ENCODE peak calls at places on chromosomes 7 and 10, in five cellular contexts. E, B, P, G and V are unnamed samples. For H3K36me3, the result is how much of the 10 kb centered on the place peaks cover.

GRCh38 chr7:18445916-18446520 is 49.5 kb upstream of the HDAC9 start:
- DNase-seq in E (no peak), B (no peak), P (no peak), G (no peak), V (no peak)

GRCh38 chr10:71516890-71517289 is 120.2 kb downstream of the CDH23 start:
- DNase-seq in E (no peak), B (no peak), P (no peak), G (no peak), V (no peak)

GRCh38 chr10:49112098-49112497 is 3.2 kb downstream of the VSTM4 start:
- DNase-seq in E (no peak), B (no peak), P (no peak), G (no peak), V (no peak)

GRCh38 chr7:136183981-136184380 is 206.8 kb upstream of the MTPN start:
- DNase-seq in E (no peak), B (peak), P (no peak), G (no peak), V (no peak)

GRCh38 chr10:78596556-78596955 is 472.2 kb upstream of the ZMIZ1 start:
- DNase-seq in E (no peak), B (no peak), P (no peak), G (no peak), V (no peak)

GRCh38 chr7:514651-515598 is 4.7 kb downstream of the PDGFA start:
- DNase-seq in E (no peak), B (no peak), P (no peak), G (no peak), V (no peak)

GRCh38 chr10:49611815-49612512 is 1.9 kb downstream of the SLC18A3 start:
- DNase-seq in E (no peak), B (no peak), P (no peak), G (peak), V (peak)

GRCh38 chr7:149772236-149772820 is 1.1 kb downstream of the ZNF467 start:
- DNase-seq in E (no peak), B (no peak), P (no peak), G (no peak), V (no peak)

GRCh38 chr7:13963925-13964324 is 25.5 kb downstream of the ETV1 start:
- DNase-seq in E (no peak), B (peak), P (no peak), G (no peak), V (no peak)

GRCh38 chr10:30160431-30160982 is 101.1 kb upstream of the JCAD start:
- DNase-seq in E (no peak), B (no peak), P (no peak), G (no peak), V (no peak)

GRCh38 chr10:86944907-86945306 is 12.5 kb downstream of the MMRN2 start:
- DNase-seq in E (no peak), B (no peak), P (no peak), G (no peak), V (no peak)

GRCh38 chr10:35639651-35640311 is 2.3 kb downstream of the FZD8 start:
- DNase-seq in E (no peak), B (no peak), P (no peak), G (peak), V (peak)

GRCh38 chr7:99203092-99203491 is 4.8 kb downstream of the KPNA7 start:
- DNase-seq in E (no peak), B (no peak), P (no peak), G (no peak), V (no peak)

GRCh38 chr7:29639386-29639785 is 75.8 kb downstream of the PRR15 start:
- DNase-seq in E (no peak), B (no peak), P (no peak), G (no peak), V (no peak)

GRCh38 chr10:113454341-113455061 is 98.4 kb upstream of the HABP2 start:
- DNase-seq in E (no peak), B (peak), P (no peak), G (peak), V (peak)

GRCh38 chr10:844552-844951 is 87.0 kb downstream of the LARP4B start:
- DNase-seq in E (peak), B (no peak), P (no peak), G (no peak), V (no peak)

GRCh38 chr7:106444068-106444655 is 159.4 kb upstream of the NAMPT start:
- DNase-seq in E (no peak), B (no peak), P (no peak), G (no peak), V (no peak)

GRCh38 chr7:35285799-35286198 is 31.9 kb upstream of the TBX20 start:
- DNase-seq in E (no peak), B (no peak), P (no peak), G (no peak), V (no peak)

GRCh38 chr10:110778221-110778620 is 93.5 kb upstream of the PDCD4 start:
- DNase-seq in E (no peak), B (no peak), P (no peak), G (no peak), V (no peak)

GRCh38 chr10:71632896-71633600 is 86.5 kb downstream of the C10orf105 start:
- DNase-seq in E (no peak), B (no peak), P (no peak), G (no peak), V (no peak)

GRCh38 chr7:16428672-16429071 is 7.3 kb upstream of the CRPPA start:
- DNase-seq in E (no peak), B (no peak), P (no peak), G (no peak), V (no peak)

GRCh38 chr10:76454539-76455137 is 1023.2 kb downstream of the LRMDA start:
- DNase-seq in E (no peak), B (no peak), P (no peak), G (no peak), V (no peak)

GRCh38 chr7:143244321-143244720 is 18.9 kb upstream of the GSTK1 start:
- DNase-seq in E (no peak), B (no peak), P (no peak), G (no peak), V (no peak)

GRCh38 chr7:33053716-33054115 is 8.9 kb downstream of the NT5C3A start:
- DNase-seq in E (no peak), B (no peak), P (no peak), G (no peak), V (no peak)

GRCh38 chr7:28732037-28732869 is 225.9 kb downstream of the TRIL start:
- DNase-seq in E (no peak), B (no peak), P (no peak), G (no peak), V (peak)

GRCh38 chr10:121460733-121461132 is 137.5 kb downstream of the FGFR2 start:
- DNase-seq in E (no peak), B (no peak), P (no peak), G (no peak), V (peak)

GRCh38 chr7:140869430-140869829 is 55.3 kb downstream of the BRAF start:
- DNase-seq in E (no peak), B (no peak), P (no peak), G (no peak), V (no peak)

GRCh38 chr10:88525371-88526079 is 57.6 kb downstream of the RNLS start:
- DNase-seq in E (no peak), B (no peak), P (no peak), G (no peak), V (peak)

GRCh38 chr10:48452879-48453412 is 146.5 kb downstream of the MAPK8 start:
- DNase-seq in E (no peak), B (no peak), P (no peak), G (peak), V (no peak)

GRCh38 chr10:13984647-13985155 is 346.0 kb downstream of the FRMD4A start:
- DNase-seq in E (peak), B (no peak), P (no peak), G (no peak), V (peak)

DNA sequence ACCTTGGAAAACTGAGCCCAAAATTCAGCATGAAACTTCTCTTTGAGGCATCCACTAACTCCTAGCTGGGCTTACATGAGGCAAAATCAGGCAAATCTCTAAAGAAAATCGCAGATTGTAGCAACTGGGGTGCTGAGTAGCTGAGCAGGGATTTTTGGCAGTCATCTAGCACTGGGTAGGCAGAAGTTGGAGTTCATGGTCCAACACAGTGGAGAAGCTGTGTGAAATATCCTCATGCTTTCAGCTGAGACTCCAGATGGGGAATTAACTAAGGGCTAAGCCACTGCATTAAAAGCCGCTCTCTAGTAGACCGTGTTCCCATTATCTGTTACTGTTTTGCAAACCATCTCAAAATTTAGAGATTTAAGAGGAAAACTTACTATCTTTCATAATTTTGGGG is 240.1 kb upstream of the PHYHIPL start:
- DNase-seq in E (no peak), B (no peak), P (no peak), G (no peak), V (no peak)
- H3K4me3 ChIP-seq in E (no peak), B (no peak), P (no peak), G (no peak), V (no peak)

DNA sequence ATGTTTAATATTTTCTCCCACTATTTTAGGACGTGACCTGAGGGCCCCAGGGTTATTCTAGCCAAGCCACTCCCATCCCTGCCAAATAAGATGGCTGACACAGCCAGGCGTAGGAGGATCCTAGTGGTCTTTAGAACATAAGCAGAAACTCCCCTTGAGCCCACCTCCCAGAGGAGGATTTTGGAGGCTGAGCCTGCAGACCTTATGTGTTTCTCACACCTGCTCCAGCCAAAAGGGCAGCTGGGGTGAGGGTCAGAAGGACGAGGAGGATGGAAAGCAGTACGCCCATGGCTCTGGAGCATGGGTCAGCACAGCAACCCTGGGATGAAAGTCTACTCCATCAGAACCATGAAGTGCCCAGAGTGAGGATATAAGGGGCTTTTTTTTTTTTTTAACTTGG is 39.9 kb downstream of the PDLIM1 start:
- DNase-seq in E (no peak), B (no peak), P (no peak), G (no peak), V (no peak)
- H3K36me3 ChIP-seq in E (under half), B (half or more), P (under half), G (under half), V (under half)

GRCh38 chr10:61898435-61898778 is 3.1 kb upstream of the ARID5B start:
- DNase-seq in E (no peak), B (no peak), P (no peak), G (no peak), V (no peak)

GRCh38 chr10:61900829-61901783 is at the start of gene ARID5B:
- DNase-seq in E (no peak), B (no peak), P (no peak), G (no peak), V (peak)

GRCh38 chr10:61899997-61900828 is 1.3 kb upstream of the ARID5B start:
- DNase-seq in E (no peak), B (no peak), P (peak), G (peak), V (peak)

GRCh38 chr10:61899045-61899444 is 2.5 kb upstream of the ARID5B start:
- DNase-seq in E (no peak), B (no peak), P (no peak), G (no peak), V (no peak)

GRCh38 chr10:61899663-61899996 is 1.9 kb upstream of the ARID5B start:
- DNase-seq in E (no peak), B (no peak), P (no peak), G (no peak), V (no peak)
- H3K4me3 ChIP-seq in E (no peak), B (no peak), P (peak), G (peak), V (peak)

DNA sequence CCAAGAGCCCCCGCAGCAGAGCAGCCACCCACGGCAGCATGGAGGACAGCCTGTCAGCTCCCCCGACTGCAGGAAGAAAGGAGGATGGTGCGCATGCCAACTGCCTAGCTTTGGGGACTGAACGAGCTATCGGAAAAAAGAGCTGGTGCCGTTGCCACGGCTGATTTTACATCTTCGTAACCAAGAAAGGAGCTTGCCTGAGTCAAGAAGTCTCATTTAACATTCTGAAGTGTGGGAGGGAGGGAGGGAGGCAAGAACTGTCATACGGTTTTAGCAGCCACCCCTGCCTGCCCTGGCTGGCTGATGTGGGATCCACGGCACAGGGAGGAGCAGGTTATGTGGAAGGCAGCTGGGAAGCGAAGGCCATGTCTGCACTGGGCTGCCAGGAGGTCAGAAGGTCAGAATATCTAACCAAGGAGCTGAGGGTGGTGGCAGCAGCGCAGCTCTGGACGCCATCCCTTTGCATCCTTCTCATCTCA is 74.7 kb upstream of the CAMK2B start:
- DNase-seq in E (no peak), B (no peak), P (no peak), G (no peak), V (no peak)
- H3K36me3 ChIP-seq in E (under half), B (half or more), P (under half), G (under half), V (under half)

GRCh38 chr10:90916392-90917110 is 4.3 kb downstream of the ANKRD1 start:
- DNase-seq in E (no peak), B (no peak), P (no peak), G (no peak), V (no peak)
- H3K4me3 ChIP-seq in E (no peak), B (no peak), P (no peak), G (peak), V (no peak)

GRCh38 chr10:103797857-103798256 is 57.5 kb downstream of the SH3PXD2A start:
- DNase-seq in E (no peak), B (no peak), P (no peak), G (peak), V (no peak)

GRCh38 chr10:103793920-103794883 is 61.2 kb downstream of the SH3PXD2A start:
- DNase-seq in E (no peak), B (no peak), P (no peak), G (peak), V (no peak)

GRCh38 chr10:103793429-103793828 is 61.9 kb downstream of the SH3PXD2A start:
- DNase-seq in E (no peak), B (no peak), P (no peak), G (peak), V (no peak)

GRCh38 chr10:103794996-103795395 is 60.4 kb downstream of the SH3PXD2A start:
- DNase-seq in E (no peak), B (no peak), P (no peak), G (no peak), V (no peak)

DNA sequence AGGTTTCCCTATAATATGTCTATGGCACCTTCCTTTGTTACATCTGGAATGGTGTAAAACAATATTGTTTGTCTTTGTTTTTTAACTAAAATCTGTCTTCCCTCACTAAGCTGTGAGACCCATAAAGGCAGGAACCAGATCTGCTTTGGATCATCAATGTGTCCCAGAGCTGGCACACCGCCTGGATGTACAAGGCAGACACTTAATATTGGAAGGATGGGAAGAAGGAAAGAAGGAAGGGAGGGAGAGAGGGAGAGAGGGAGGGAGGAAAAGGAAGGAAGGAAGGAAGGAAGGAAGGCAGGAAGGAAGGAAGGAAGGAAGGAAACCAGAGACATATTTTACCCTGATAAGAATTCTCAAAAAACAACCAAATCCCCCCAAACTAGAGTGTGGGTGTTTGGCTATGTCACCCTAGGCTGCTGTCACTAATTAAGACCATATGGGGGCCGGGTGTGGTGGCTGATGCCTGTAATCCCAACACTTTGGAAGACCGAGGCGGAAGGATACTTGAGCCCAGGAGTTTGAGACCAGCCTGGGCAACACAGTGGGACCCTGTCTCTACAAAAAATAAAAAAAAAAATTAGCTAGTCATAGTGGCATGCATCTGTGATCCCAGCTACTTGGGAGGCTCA is 59.6 kb downstream of the SH3PXD2A start:
- DNase-seq in E (no peak), B (no peak), P (no peak), G (no peak), V (no peak)
- H3K36me3 ChIP-seq in E (under half), B (under half), P (under half), G (under half), V (under half)

DNA sequence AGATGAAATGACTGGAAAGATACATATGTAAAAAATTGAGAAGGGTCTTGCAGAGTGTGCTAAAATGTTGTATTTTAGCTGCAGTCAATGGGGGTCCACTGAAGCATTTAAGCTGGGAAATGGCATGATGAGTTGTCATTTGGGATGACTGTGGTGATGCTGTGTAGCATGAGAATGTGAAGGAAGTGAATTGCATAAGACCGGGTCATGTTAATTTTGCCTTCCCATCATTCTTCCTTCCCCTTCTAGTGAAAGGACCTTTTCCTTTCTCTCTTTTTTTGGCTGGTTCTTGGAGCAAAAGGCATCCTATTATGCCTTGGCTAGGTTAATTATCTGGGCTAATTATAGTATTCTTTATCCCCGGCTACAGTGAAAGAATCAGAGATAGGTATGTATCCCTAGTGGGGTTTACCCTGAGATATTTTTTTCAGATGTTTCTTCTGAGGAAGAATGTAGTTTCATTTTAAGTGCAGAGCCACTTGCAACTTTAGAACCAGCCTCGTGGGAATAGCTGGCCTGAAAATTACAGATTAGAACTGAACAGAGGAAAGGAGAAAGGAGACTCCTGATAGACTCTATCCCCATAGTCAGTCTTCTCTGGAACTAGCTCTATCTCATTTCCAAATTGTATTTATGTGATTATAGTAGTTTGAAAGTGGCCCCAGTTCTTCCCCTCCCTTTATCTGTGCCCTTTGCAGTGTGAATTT is 93.6 kb downstream of the HGF start:
- DNase-seq in E (no peak), B (no peak), P (no peak), G (no peak), V (no peak)
- H3K4me3 ChIP-seq in E (no peak), B (no peak), P (no peak), G (no peak), V (no peak)

GRCh38 chr10:133293810-133294119 is 14.9 kb downstream of the TUBGCP2 start:
- DNase-seq in E (no peak), B (no peak), P (no peak), G (no peak), V (no peak)

GRCh38 chr10:133294189-133294588 is 14.5 kb downstream of the TUBGCP2 start:
- DNase-seq in E (no peak), B (no peak), P (no peak), G (no peak), V (no peak)

GRCh38 chr10:133292919-133293809 is 15.5 kb downstream of the TUBGCP2 start:
- DNase-seq in E (peak), B (no peak), P (no peak), G (no peak), V (peak)

GRCh38 chr10:133297504-133297903 is 11.2 kb downstream of the TUBGCP2 start:
- DNase-seq in E (no peak), B (no peak), P (no peak), G (peak), V (no peak)

DNA sequence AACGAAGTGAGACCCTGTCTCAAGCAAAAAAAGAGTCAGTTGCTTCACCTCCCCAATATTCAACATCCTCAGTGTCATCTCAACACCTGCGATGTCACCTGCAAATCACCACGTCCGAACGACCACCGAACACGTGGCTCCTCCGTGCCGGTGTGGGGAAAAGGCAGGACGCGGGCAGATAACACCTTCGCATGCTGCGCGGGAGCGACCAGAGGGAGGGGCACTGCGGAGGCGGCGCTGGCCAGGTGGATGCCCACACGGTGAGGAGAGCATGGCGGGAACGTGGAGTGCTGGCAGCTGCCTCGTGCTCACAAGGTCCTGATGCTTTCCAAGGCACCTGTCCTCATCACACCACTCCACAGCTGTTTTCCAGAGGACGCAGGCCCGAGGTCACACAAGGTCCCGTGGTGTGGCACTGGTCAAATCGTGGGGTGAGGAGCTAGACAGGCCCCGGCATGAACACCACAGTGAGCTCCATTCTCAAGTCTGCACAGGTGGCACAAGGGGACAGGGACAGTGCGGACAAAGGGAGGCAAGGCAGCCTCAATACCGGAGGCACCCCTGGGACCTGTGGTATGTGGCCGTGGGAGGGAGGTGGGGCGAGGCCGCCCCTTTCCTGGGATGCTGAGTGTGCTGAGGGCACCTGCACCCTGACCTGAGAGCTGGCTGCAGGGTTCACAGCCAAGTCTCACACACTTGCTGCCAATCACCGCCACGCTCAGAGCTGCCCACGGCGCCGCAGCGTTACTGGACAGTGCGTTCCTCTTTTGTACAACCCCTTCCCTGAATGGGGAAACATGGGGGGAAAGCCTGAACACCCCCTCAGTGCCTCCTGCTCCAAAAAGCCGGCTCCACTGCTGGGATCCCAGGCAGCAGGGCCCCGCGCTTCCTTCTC is 13.0 kb downstream of the TUBGCP2 start:
- DNase-seq in E (no peak), B (no peak), P (no peak), G (peak), V (no peak)
- H3K36me3 ChIP-seq in E (under half), B (half or more), P (half or more), G (under half), V (under half)